ENCODE peak calls at places on chromosome 3, in ten cellular contexts. One of them, this sample, is unnamed. For H3K9me3, the result is how much of the 10 kb centered on the place peaks cover.

GRCh38 chr3:182999767-183000166 is 19.4 kb upstream of the DCUN1D1 start:
- DNase-seq in heart left ventricle: no peak
- DNase-seq in adrenal gland: no peak
- DNase-seq in ovary: no peak
- DNase-seq in cardiac muscle cell: no peak
- DNase-seq in tibial artery: no peak
- DNase-seq in heart right ventricle: no peak
- DNase-seq in hepatocyte: no peak
- DNase-seq in gastrocnemius medialis: no peak
- DNase-seq in right cardiac atrium: no peak
- DNase-seq in this sample: no peak

GRCh38 chr3:51681453-51681852 is 10.4 kb downstream of the TEX264 start:
- DNase-seq in hepatocyte: no peak
- DNase-seq in cardiac muscle cell: peak
- DNase-seq in gastrocnemius medialis: peak
- DNase-seq in right cardiac atrium: peak
- DNase-seq in adrenal gland: no peak
- DNase-seq in tibial artery: no peak
- DNase-seq in heart left ventricle: peak
- DNase-seq in ovary: no peak
- DNase-seq in heart right ventricle: no peak
- DNase-seq in this sample: peak

GRCh38 chr3:101466465-101467309 is 46.3 kb downstream of the SENP7 start:
- DNase-seq in gastrocnemius medialis: no peak
- DNase-seq in heart right ventricle: no peak
- DNase-seq in tibial artery: no peak
- DNase-seq in cardiac muscle cell: peak
- DNase-seq in hepatocyte: peak
- DNase-seq in heart left ventricle: no peak
- DNase-seq in adrenal gland: peak
- DNase-seq in right cardiac atrium: peak
- DNase-seq in ovary: no peak
- DNase-seq in this sample: peak

GRCh38 chr3:103924544-103924943 is 1442.2 kb upstream of the ALCAM start:
- DNase-seq in gastrocnemius medialis: no peak
- DNase-seq in right cardiac atrium: no peak
- DNase-seq in hepatocyte: no peak
- DNase-seq in ovary: no peak
- DNase-seq in tibial artery: no peak
- DNase-seq in adrenal gland: no peak
- DNase-seq in cardiac muscle cell: no peak
- DNase-seq in heart left ventricle: no peak
- DNase-seq in heart right ventricle: no peak
- DNase-seq in this sample: no peak

GRCh38 chr3:97658670-97659285 is 105.8 kb upstream of the ARL6 start:
- DNase-seq in adrenal gland: no peak
- DNase-seq in ovary: no peak
- DNase-seq in gastrocnemius medialis: no peak
- DNase-seq in cardiac muscle cell: peak
- DNase-seq in heart right ventricle: no peak
- DNase-seq in hepatocyte: peak
- DNase-seq in heart left ventricle: no peak
- DNase-seq in right cardiac atrium: no peak
- DNase-seq in tibial artery: no peak
- DNase-seq in this sample: no peak

GRCh38 chr3:7536510-7536909 is 675.6 kb downstream of the GRM7 start:
- DNase-seq in hepatocyte: no peak
- DNase-seq in tibial artery: peak
- DNase-seq in heart left ventricle: no peak
- DNase-seq in adrenal gland: peak
- DNase-seq in ovary: no peak
- DNase-seq in cardiac muscle cell: peak
- DNase-seq in right cardiac atrium: peak
- DNase-seq in gastrocnemius medialis: no peak
- DNase-seq in heart right ventricle: no peak
- DNase-seq in this sample: no peak

GRCh38 chr3:113214917-113215595 is 3.7 kb downstream of the BOC start:
- DNase-seq in adrenal gland: no peak
- DNase-seq in ovary: no peak
- DNase-seq in cardiac muscle cell: peak
- DNase-seq in tibial artery: no peak
- DNase-seq in heart left ventricle: no peak
- DNase-seq in heart right ventricle: no peak
- DNase-seq in hepatocyte: no peak
- DNase-seq in right cardiac atrium: no peak
- DNase-seq in gastrocnemius medialis: no peak
- DNase-seq in this sample: no peak

GRCh38 chr3:104066658-104067057 is 1300.1 kb upstream of the ALCAM start:
- DNase-seq in heart left ventricle: no peak
- DNase-seq in right cardiac atrium: no peak
- DNase-seq in cardiac muscle cell: peak
- DNase-seq in adrenal gland: no peak
- DNase-seq in heart right ventricle: no peak
- DNase-seq in tibial artery: no peak
- DNase-seq in ovary: no peak
- DNase-seq in hepatocyte: peak
- DNase-seq in gastrocnemius medialis: no peak
- DNase-seq in this sample: no peak

GRCh38 chr3:150545419-150546225 is 674 bp downstream of the SERP1 start:
- DNase-seq in heart left ventricle: peak
- DNase-seq in tibial artery: peak
- DNase-seq in ovary: no peak
- DNase-seq in hepatocyte: peak
- DNase-seq in adrenal gland: no peak
- DNase-seq in gastrocnemius medialis: no peak
- DNase-seq in cardiac muscle cell: peak
- DNase-seq in right cardiac atrium: no peak
- DNase-seq in heart right ventricle: no peak
- DNase-seq in this sample: peak

GRCh38 chr3:29168686-29169085 is 112.2 kb upstream of the RBMS3 start:
- DNase-seq in adrenal gland: no peak
- DNase-seq in cardiac muscle cell: no peak
- DNase-seq in heart right ventricle: no peak
- DNase-seq in gastrocnemius medialis: no peak
- DNase-seq in ovary: no peak
- DNase-seq in right cardiac atrium: no peak
- DNase-seq in hepatocyte: no peak
- DNase-seq in tibial artery: no peak
- DNase-seq in heart left ventricle: no peak
- DNase-seq in this sample: no peak

GRCh38 chr3:58591496-58592133 is 14.4 kb upstream of the FAM107A start:
- DNase-seq in heart left ventricle: no peak
- DNase-seq in heart right ventricle: no peak
- DNase-seq in ovary: no peak
- DNase-seq in gastrocnemius medialis: no peak
- DNase-seq in adrenal gland: no peak
- DNase-seq in tibial artery: no peak
- DNase-seq in right cardiac atrium: no peak
- DNase-seq in hepatocyte: no peak
- DNase-seq in cardiac muscle cell: no peak
- DNase-seq in this sample: no peak

GRCh38 chr3:42685891-42686820 is 819 bp downstream of the KLHL40 start:
- DNase-seq in hepatocyte: no peak
- DNase-seq in cardiac muscle cell: peak
- DNase-seq in heart right ventricle: no peak
- DNase-seq in ovary: no peak
- DNase-seq in right cardiac atrium: peak
- DNase-seq in heart left ventricle: peak
- DNase-seq in gastrocnemius medialis: peak
- DNase-seq in tibial artery: peak
- DNase-seq in adrenal gland: no peak
- DNase-seq in this sample: no peak

GRCh38 chr3:152298393-152299242 is 29.9 kb downstream of the MBNL1 start:
- DNase-seq in heart right ventricle: peak
- DNase-seq in ovary: peak
- DNase-seq in gastrocnemius medialis: peak
- DNase-seq in tibial artery: no peak
- DNase-seq in cardiac muscle cell: peak
- DNase-seq in right cardiac atrium: peak
- DNase-seq in heart left ventricle: peak
- DNase-seq in hepatocyte: peak
- DNase-seq in adrenal gland: peak
- DNase-seq in this sample: peak

DNA sequence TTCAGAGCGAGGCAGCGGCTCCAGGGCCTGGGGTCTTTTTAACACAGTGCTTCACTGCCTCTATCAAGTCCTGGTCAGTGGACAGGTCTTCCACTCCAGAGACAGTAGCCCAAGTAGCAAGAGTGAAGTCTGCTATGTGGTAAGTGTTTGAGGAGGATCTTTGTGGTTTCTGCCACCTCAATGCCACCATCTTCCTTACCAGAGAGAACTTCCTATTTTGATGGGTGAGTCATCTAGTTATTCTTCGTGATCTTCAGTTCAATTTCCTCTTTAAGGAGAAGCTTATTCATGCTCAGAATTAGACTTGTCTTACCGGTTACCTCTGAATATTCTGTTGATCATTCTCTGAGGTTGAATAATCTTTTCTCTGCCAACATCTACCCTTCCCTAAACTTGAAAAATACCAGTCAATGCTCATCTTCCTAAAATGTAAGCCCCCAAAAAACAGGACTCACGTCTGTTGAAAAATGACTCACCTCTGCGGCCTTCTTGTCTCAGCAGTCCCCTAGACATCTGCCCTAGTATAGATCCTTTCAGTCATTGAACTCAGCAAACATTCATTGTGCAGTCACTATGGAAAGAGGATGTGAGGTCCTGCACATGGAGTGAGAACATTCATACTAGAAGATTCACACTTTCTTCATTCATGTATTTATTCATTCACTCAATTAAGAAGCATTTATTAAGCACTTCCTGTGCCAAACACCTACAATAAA is 32.2 kb upstream of the BCL6 start:
- DNase-seq in gastrocnemius medialis: no peak
- DNase-seq in right cardiac atrium: no peak
- DNase-seq in heart right ventricle: no peak
- DNase-seq in tibial artery: no peak
- DNase-seq in adrenal gland: no peak
- DNase-seq in heart left ventricle: no peak
- DNase-seq in hepatocyte: no peak
- DNase-seq in ovary: no peak
- DNase-seq in cardiac muscle cell: no peak
- DNase-seq in this sample: peak
- H3K4me3 ChIP-seq in gastrocnemius medialis: no peak
- H3K4me3 ChIP-seq in right cardiac atrium: no peak
- H3K4me3 ChIP-seq in heart right ventricle: no peak
- H3K4me3 ChIP-seq in tibial artery: no peak
- H3K4me3 ChIP-seq in adrenal gland: no peak
- H3K4me3 ChIP-seq in heart left ventricle: no peak
- H3K4me3 ChIP-seq in hepatocyte: no peak
- H3K4me3 ChIP-seq in ovary: no peak
- H3K4me3 ChIP-seq in cardiac muscle cell: no peak
- H3K4me3 ChIP-seq in this sample: peak

GRCh38 chr3:16824085-16824696 is 60.6 kb upstream of the PLCL2 start:
- DNase-seq in hepatocyte: no peak
- DNase-seq in adrenal gland: no peak
- DNase-seq in tibial artery: no peak
- DNase-seq in gastrocnemius medialis: no peak
- DNase-seq in right cardiac atrium: no peak
- DNase-seq in cardiac muscle cell: no peak
- DNase-seq in heart right ventricle: no peak
- DNase-seq in heart left ventricle: no peak
- DNase-seq in ovary: no peak
- DNase-seq in this sample: peak
- H3K27ac ChIP-seq in hepatocyte: no peak
- H3K27ac ChIP-seq in adrenal gland: no peak
- H3K27ac ChIP-seq in tibial artery: no peak
- H3K27ac ChIP-seq in gastrocnemius medialis: no peak
- H3K27ac ChIP-seq in right cardiac atrium: no peak
- H3K27ac ChIP-seq in cardiac muscle cell: no peak
- H3K27ac ChIP-seq in heart right ventricle: no peak
- H3K27ac ChIP-seq in heart left ventricle: no peak
- H3K27ac ChIP-seq in ovary: no peak
- H3K27ac ChIP-seq in this sample: peak

DNA sequence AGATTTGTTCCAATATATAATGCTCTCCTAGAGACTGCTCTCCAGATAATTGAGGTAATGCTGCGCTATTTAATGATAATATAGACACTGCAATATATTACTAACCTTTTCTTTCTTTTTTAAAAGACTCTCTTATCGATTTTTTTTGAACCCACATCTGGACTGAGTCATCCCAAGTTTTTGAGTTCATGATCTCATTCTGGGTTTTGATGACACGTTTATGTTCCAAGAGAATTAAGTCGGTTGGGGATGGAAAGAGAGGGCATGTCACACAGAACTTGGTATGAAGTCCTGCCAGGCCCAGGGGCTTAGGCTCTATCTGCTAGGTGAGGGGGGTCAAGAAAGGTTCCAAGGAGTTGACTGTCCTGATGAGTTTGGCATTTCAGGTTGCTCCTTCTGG is 431.1 kb downstream of the MFSD1 start:
- DNase-seq in adrenal gland: no peak
- DNase-seq in heart left ventricle: no peak
- DNase-seq in cardiac muscle cell: no peak
- DNase-seq in ovary: no peak
- DNase-seq in hepatocyte: no peak
- DNase-seq in heart right ventricle: no peak
- DNase-seq in right cardiac atrium: no peak
- DNase-seq in gastrocnemius medialis: no peak
- DNase-seq in tibial artery: no peak
- DNase-seq in this sample: no peak
- H3K9me3 ChIP-seq in adrenal gland: under half
- H3K9me3 ChIP-seq in heart left ventricle: under half
- H3K9me3 ChIP-seq in cardiac muscle cell: under half
- H3K9me3 ChIP-seq in ovary: under half
- H3K9me3 ChIP-seq in hepatocyte: under half
- H3K9me3 ChIP-seq in heart right ventricle: under half
- H3K9me3 ChIP-seq in right cardiac atrium: under half
- H3K9me3 ChIP-seq in gastrocnemius medialis: under half
- H3K9me3 ChIP-seq in tibial artery: under half
- H3K9me3 ChIP-seq in this sample: under half

GRCh38 chr3:69651765-69652164 is 87.5 kb upstream of the MITF start:
- DNase-seq in tibial artery: no peak
- DNase-seq in adrenal gland: no peak
- DNase-seq in gastrocnemius medialis: no peak
- DNase-seq in right cardiac atrium: no peak
- DNase-seq in hepatocyte: no peak
- DNase-seq in heart left ventricle: no peak
- DNase-seq in cardiac muscle cell: no peak
- DNase-seq in ovary: no peak
- DNase-seq in heart right ventricle: no peak
- DNase-seq in this sample: no peak

GRCh38 chr3:69647710-69648109 is 91.6 kb upstream of the MITF start:
- DNase-seq in gastrocnemius medialis: no peak
- DNase-seq in hepatocyte: no peak
- DNase-seq in ovary: no peak
- DNase-seq in heart left ventricle: no peak
- DNase-seq in heart right ventricle: no peak
- DNase-seq in cardiac muscle cell: peak
- DNase-seq in right cardiac atrium: no peak
- DNase-seq in tibial artery: no peak
- DNase-seq in adrenal gland: no peak
- DNase-seq in this sample: no peak

GRCh38 chr3:69647081-69647480 is 92.2 kb upstream of the MITF start:
- DNase-seq in right cardiac atrium: no peak
- DNase-seq in heart left ventricle: no peak
- DNase-seq in tibial artery: no peak
- DNase-seq in ovary: no peak
- DNase-seq in gastrocnemius medialis: no peak
- DNase-seq in heart right ventricle: no peak
- DNase-seq in adrenal gland: no peak
- DNase-seq in cardiac muscle cell: no peak
- DNase-seq in hepatocyte: no peak
- DNase-seq in this sample: no peak

GRCh38 chr3:69649120-69649519 is 90.1 kb upstream of the MITF start:
- DNase-seq in adrenal gland: no peak
- DNase-seq in cardiac muscle cell: peak
- DNase-seq in tibial artery: no peak
- DNase-seq in ovary: no peak
- DNase-seq in hepatocyte: no peak
- DNase-seq in right cardiac atrium: no peak
- DNase-seq in heart right ventricle: no peak
- DNase-seq in gastrocnemius medialis: no peak
- DNase-seq in heart left ventricle: no peak
- DNase-seq in this sample: no peak

GRCh38 chr3:69649713-69650419 is 89.4 kb upstream of the MITF start:
- DNase-seq in right cardiac atrium: no peak
- DNase-seq in tibial artery: no peak
- DNase-seq in adrenal gland: no peak
- DNase-seq in gastrocnemius medialis: no peak
- DNase-seq in ovary: no peak
- DNase-seq in heart left ventricle: no peak
- DNase-seq in cardiac muscle cell: peak
- DNase-seq in hepatocyte: no peak
- DNase-seq in heart right ventricle: no peak
- DNase-seq in this sample: no peak
- H3K4me3 ChIP-seq in right cardiac atrium: no peak
- H3K4me3 ChIP-seq in tibial artery: no peak
- H3K4me3 ChIP-seq in adrenal gland: no peak
- H3K4me3 ChIP-seq in gastrocnemius medialis: no peak
- H3K4me3 ChIP-seq in ovary: no peak
- H3K4me3 ChIP-seq in heart left ventricle: no peak
- H3K4me3 ChIP-seq in cardiac muscle cell: no peak
- H3K4me3 ChIP-seq in hepatocyte: no peak
- H3K4me3 ChIP-seq in heart right ventricle: no peak
- H3K4me3 ChIP-seq in this sample: no peak